ENCODE peak calls at places on chromosomes 6 and 20, in four cellular contexts. U, Y, R and M are unnamed samples.

GRCh38 chr6:53493635-53494025 is 51.3 kb downstream of the GCLC start:
- DNase-seq in U (no peak), Y (no peak), R (no peak), M (no peak)

GRCh38 chr6:144835322-144835721 is 550.2 kb downstream of the UTRN start:
- DNase-seq in U (no peak), Y (no peak), R (no peak), M (no peak)

GRCh38 chr6:30443657-30444450 is 45.5 kb upstream of the HLA-E start:
- DNase-seq in U (no peak), Y (no peak), R (no peak), M (no peak)

GRCh38 chr20:42161228-42161829 is 543.2 kb upstream of the CHD6 start:
- DNase-seq in U (no peak), Y (no peak), R (no peak), M (no peak)

GRCh38 chr6:127277878-127278843 is 11.5 kb downstream of the RNF146 start:
- DNase-seq in U (no peak), Y (no peak), R (no peak), M (no peak)

GRCh38 chr20:24863356-24863755 is 85.7 kb upstream of the CST7 start:
- DNase-seq in U (no peak), Y (no peak), R (no peak), M (no peak)

GRCh38 chr6:127341471-127342202 is 1.8 kb downstream of the ECHDC1 start:
- DNase-seq in U (no peak), Y (no peak), R (no peak), M (no peak)

GRCh38 chr6:105331927-105332326 is 71.0 kb downstream of the PREP start:
- DNase-seq in U (no peak), Y (no peak), R (no peak), M (no peak)

GRCh38 chr6:127102299-127102698 is 16.2 kb upstream of the RSPO3 start:
- DNase-seq in U (no peak), Y (no peak), R (no peak), M (no peak)

GRCh38 chr6:129696843-129697242 is 13.1 kb downstream of the ARHGAP18 start:
- DNase-seq in U (no peak), Y (no peak), R (no peak), M (no peak)

GRCh38 chr20:2314759-2315439 is 19.1 kb downstream of the TGM3 start:
- DNase-seq in U (no peak), Y (no peak), R (no peak), M (peak; percentile 81)

GRCh38 chr20:50475879-50476292 is 34.3 kb upstream of the PTPN1 start:
- DNase-seq in U (no peak), Y (peak; percentile 74), R (peak; percentile 42), M (peak; percentile 55)

GRCh38 chr20:37096415-37097039 is 730 bp upstream of the RBL1 start:
- DNase-seq in U (no peak), Y (no peak), R (no peak), M (no peak)

GRCh38 chr6:35359346-35359743 is 17.0 kb downstream of the PPARD start:
- DNase-seq in U (no peak), Y (no peak), R (no peak), M (no peak)

GRCh38 chr6:71239694-71240093 is 48.9 kb upstream of the OGFRL1 start:
- DNase-seq in U (no peak), Y (no peak), R (no peak), M (no peak)

GRCh38 chr20:12925214-12925755 is 83.5 kb upstream of the SPTLC3 start:
- DNase-seq in U (no peak), Y (peak; percentile 44), R (peak; percentile 35), M (peak; percentile 26)

GRCh38 chr20:61267241-61267640 is 15.2 kb downstream of the CDH4 start:
- DNase-seq in U (no peak), Y (no peak), R (no peak), M (no peak)

GRCh38 chr6:91198588-91199255 is 611.9 kb upstream of the MAP3K7 start:
- DNase-seq in U (no peak), Y (no peak), R (no peak), M (no peak)

GRCh38 chr6:41546866-41547798 is 951 bp downstream of the FOXP4 start:
- DNase-seq in U (no peak), Y (peak; percentile 42), R (peak; percentile 48), M (peak; percentile 63)

GRCh38 chr6:139370047-139370706 is 4.3 kb downstream of the CITED2 start:
- DNase-seq in U (no peak), Y (peak; percentile 17), R (no peak), M (no peak)

GRCh38 chr6:7050099-7050498 is 57.7 kb upstream of the RREB1 start:
- DNase-seq in U (no peak), Y (no peak), R (no peak), M (no peak)

GRCh38 chr6:92377137-92377536 is 1042.2 kb downstream of the EPHA7 start:
- DNase-seq in U (no peak), Y (no peak), R (no peak), M (no peak)

GRCh38 chr6:112690497-112691202 is 343.5 kb downstream of the RFPL4B start:
- DNase-seq in U (no peak), Y (no peak), R (no peak), M (no peak)

GRCh38 chr6:159655409-159655988 is 37.5 kb downstream of the SOD2 start:
- DNase-seq in U (no peak), Y (no peak), R (no peak), M (no peak)

GRCh38 chr6:40903456-40903855 is 135.6 kb downstream of the UNC5CL start:
- DNase-seq in U (no peak), Y (no peak), R (no peak), M (no peak)

GRCh38 chr6:147642458-147642857 is 134.0 kb downstream of the SAMD5 start:
- DNase-seq in U (no peak), Y (peak; percentile 11), R (no peak), M (no peak)

GRCh38 chr20:62367136-62367482 is at the start of gene LAMA5:
- DNase-seq in U (no peak), Y (peak; percentile 69), R (peak; percentile 72), M (no peak)

GRCh38 chr6:53771780-53772624 is 22.8 kb upstream of the LRRC1 start:
- DNase-seq in U (no peak), Y (no peak), R (no peak), M (no peak)

GRCh38 chr20:50680106-50680960 is 11.0 kb downstream of the RIPOR3 start:
- DNase-seq in U (no peak), Y (peak; percentile 20), R (peak; percentile 83), M (no peak)

GRCh38 chr20:57773059-57773815 is 63.4 kb upstream of the PMEPA1 start:
- DNase-seq in U (no peak), Y (no peak), R (no peak), M (no peak)

GRCh38 chr6:15244605-15245360 is 1.1 kb upstream of the JARID2 start:
- DNase-seq in U (no peak), Y (peak; percentile 84), R (peak; percentile 80), M (peak; percentile 80)
- TF ChIP-seq POLR2A in U (peak; percentile 42), Y (peak; percentile 39), R (no peak), M (peak; percentile 48)

GRCh38 chr20:34704177-34705007 is at the start of gene TP53INP2:
- DNase-seq in U (no peak), Y (peak; percentile 96), R (peak; percentile 96), M (peak; percentile 83)
- TF ChIP-seq POLR2A in U (peak; percentile 66), Y (peak; percentile 53), R (no peak), M (peak; percentile 25)

DNA sequence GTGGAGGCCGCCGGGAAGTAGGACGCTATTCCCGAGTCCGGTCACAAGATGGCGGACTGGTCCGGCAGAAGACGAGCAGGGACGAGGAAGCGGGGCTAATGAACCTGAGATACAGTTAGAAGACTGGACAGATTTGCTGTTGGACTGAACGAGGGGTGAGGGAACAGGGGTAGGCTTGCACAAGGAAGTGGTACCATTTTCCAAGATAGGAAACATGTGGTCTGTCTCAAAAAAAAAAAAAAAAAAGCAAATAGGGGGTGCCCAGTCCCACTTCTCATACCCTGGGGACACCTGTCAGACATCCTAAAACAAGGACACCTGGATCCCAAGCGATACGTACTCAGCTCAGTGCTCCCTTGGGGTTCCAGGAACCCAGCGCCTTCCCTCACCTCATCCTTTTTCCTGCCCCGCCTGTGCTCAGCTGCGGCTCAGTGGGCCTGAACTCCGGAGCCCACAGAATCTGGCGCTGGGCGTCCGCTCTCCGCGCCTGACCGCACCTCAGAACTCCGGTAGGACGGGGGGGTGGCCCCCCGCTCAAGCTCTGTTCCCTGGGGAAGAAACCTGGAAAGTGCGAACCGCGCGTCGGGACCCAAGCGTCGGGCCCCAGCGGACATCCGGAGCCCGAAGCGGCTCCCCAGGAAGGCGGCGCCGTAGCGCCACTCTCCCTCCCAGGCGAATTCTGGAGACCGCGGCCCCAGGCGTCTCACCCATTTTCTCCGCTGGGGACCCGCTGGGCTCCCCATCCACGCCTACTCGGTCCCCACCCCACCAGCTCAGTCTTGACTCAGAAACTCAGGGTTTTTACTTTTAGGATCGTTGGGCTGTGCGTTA is at the start of gene LY6G5C:
- DNase-seq in U (no peak), Y (peak; percentile 89), R (peak; percentile 87), M (no peak)
- TF ChIP-seq POLR2A in U (no peak), Y (peak; percentile 31), R (no peak), M (no peak)

GRCh38 chr6:142926177-142926493 is 18.8 kb downstream of the HIVEP2 start:
- DNase-seq in U (no peak), Y (no peak), R (no peak), M (no peak)
- TF ChIP-seq POLR2A in U (no peak), Y (no peak), R (no peak), M (no peak)

GRCh38 chr20:63697357-63697867 is 960 bp downstream of the TNFRSF6B start:
- DNase-seq in U (no peak), Y (peak; percentile 8), R (no peak), M (peak; percentile 38)
- TF ChIP-seq POLR2A in U (no peak), Y (no peak), R (no peak), M (no peak)

GRCh38 chr20:31833130-31833930 is 12.1 kb downstream of the FOXS1 start:
- DNase-seq in U (peak; percentile 83), Y (peak; percentile 60), R (peak; percentile 66), M (peak; percentile 46)
- TF ChIP-seq POLR2A in U (no peak), Y (no peak), R (no peak), M (no peak)

GRCh38 chr6:111087871-111088667 is 766 bp downstream of the SLC16A10 start:
- DNase-seq in U (no peak), Y (peak; percentile 59), R (peak; percentile 44), M (no peak)

GRCh38 chr6:111086685-111087084 is 618 bp upstream of the SLC16A10 start:
- DNase-seq in U (no peak), Y (no peak), R (no peak), M (no peak)

GRCh38 chr6:111088668-111089003 is 1.3 kb downstream of the SLC16A10 start:
- DNase-seq in U (no peak), Y (no peak), R (no peak), M (no peak)

GRCh38 chr6:111090766-111091165 is 3.5 kb downstream of the SLC16A10 start:
- DNase-seq in U (no peak), Y (no peak), R (no peak), M (no peak)

DNA sequence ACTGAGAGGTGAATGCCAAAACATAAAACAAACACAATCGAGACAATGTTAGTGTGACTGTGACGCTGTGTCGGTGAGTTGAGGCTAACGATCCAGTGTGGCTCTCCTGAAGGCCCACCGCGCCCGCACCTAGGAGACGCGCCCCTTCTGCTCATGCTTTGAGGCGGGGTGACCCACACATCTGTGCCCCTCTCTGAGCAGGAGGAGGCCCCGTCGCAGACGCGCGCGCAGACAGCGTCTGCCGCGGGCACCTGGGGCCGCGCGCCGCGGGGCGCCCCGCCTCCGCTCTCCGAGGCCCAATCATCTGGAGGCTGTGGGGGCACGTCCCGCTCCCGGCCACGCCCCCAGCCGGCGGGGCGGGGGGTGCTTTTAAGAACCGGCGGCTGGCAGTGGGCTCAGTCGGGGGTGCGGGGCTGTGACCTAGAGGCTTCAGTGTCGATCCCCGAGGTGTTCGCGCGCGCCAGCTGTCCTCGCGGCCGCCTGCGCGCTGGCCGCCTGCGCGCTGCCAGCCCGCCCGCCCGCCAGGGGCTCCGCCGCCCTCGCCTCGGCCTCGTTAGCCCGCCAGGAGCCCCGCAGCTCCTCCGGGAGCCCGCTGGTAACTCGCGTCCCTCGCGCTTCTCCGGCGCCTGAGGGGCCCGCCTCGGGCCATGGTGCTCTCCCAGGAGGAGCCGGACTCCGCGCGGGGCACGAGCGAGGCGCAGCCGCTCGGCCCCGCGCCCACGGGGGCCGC is at the start of gene SLC16A10:
- DNase-seq in U (peak; percentile 61), Y (peak; percentile 71), R (peak; percentile 84), M (no peak)
- TF ChIP-seq POLR2A in U (peak; percentile 64), Y (peak; percentile 11), R (no peak), M (no peak)